ENCODE peak calls at places on chromosome 9, in five cellular contexts. S, G, K, X and J are unnamed samples. For H3K4me1, the result is how much of the 10 kb centered on the place peaks cover.

GRCh38 chr9:32248189-32248712 is 136.2 kb upstream of the ACO1 start:
- DNase-seq in S (no peak), G (no peak), K (no peak), X (no peak), J (no peak)

GRCh38 chr9:137172907-137173794 is 1.3 kb upstream of the TMEM210 start:
- DNase-seq in S (no peak), G (no peak), K (no peak), X (no peak), J (no peak)

GRCh38 chr9:27600254-27600653 is 27.0 kb upstream of the C9orf72 start:
- DNase-seq in S (no peak), G (no peak), K (no peak), X (no peak), J (no peak)

GRCh38 chr9:115202960-115203751 is 85.2 kb upstream of the TNC start:
- DNase-seq in S (no peak), G (peak), K (no peak), X (no peak), J (no peak)

GRCh38 chr9:32136700-32137339 is 247.6 kb upstream of the ACO1 start:
- DNase-seq in S (no peak), G (no peak), K (no peak), X (no peak), J (no peak)

GRCh38 chr9:110578896-110579752 is at the start of gene SVEP1:
- DNase-seq in S (peak), G (peak), K (no peak), X (peak), J (peak)

GRCh38 chr9:89821081-89821480 is 216.3 kb downstream of the GADD45G start:
- DNase-seq in S (no peak), G (no peak), K (no peak), X (no peak), J (no peak)

GRCh38 chr9:129235041-129235930 is 57.2 kb upstream of the IER5L start:
- DNase-seq in S (no peak), G (no peak), K (no peak), X (no peak), J (peak)

GRCh38 chr9:19946446-19947109 is 157.7 kb upstream of the SLC24A2 start:
- DNase-seq in S (no peak), G (no peak), K (no peak), X (peak), J (no peak)

GRCh38 chr9:89022071-89022721 is 30.9 kb downstream of the S1PR3 start:
- DNase-seq in S (no peak), G (no peak), K (no peak), X (no peak), J (no peak)

GRCh38 chr9:70578720-70579119 is 164.3 kb upstream of the KLF9 start:
- DNase-seq in S (no peak), G (no peak), K (no peak), X (no peak), J (no peak)

GRCh38 chr9:107142430-107142829 is 140.6 kb upstream of the RAD23B start:
- DNase-seq in S (no peak), G (peak), K (no peak), X (no peak), J (no peak)

GRCh38 chr9:87237337-87237736 is 260.3 kb upstream of the DAPK1 start:
- DNase-seq in S (no peak), G (no peak), K (no peak), X (no peak), J (no peak)

GRCh38 chr9:112762726-112763518 is 12.4 kb downstream of the SNX30 start:
- DNase-seq in S (no peak), G (no peak), K (no peak), X (no peak), J (no peak)

GRCh38 chr9:114346146-114346545 is 16.5 kb downstream of the ORM2 start:
- DNase-seq in S (no peak), G (no peak), K (no peak), X (no peak), J (peak)

GRCh38 chr9:87167616-87168015 is 220.3 kb upstream of the GAS1 start:
- DNase-seq in S (no peak), G (no peak), K (no peak), X (no peak), J (no peak)

GRCh38 chr9:134544388-134545212 is 97.0 kb upstream of the COL5A1 start:
- DNase-seq in S (peak), G (peak), K (no peak), X (no peak), J (peak)

GRCh38 chr9:82555408-82555807 is 507.5 kb downstream of the RASEF start:
- DNase-seq in S (no peak), G (no peak), K (no peak), X (no peak), J (no peak)

GRCh38 chr9:84969084-84969483 is 299.6 kb downstream of the NTRK2 start:
- DNase-seq in S (no peak), G (no peak), K (no peak), X (no peak), J (no peak)

GRCh38 chr9:124019771-124020519 is 8.4 kb downstream of the LHX2 start:
- DNase-seq in S (no peak), G (no peak), K (no peak), X (no peak), J (no peak)

GRCh38 chr9:102054811-102055210 is 316.4 kb upstream of the GRIN3A start:
- DNase-seq in S (no peak), G (no peak), K (no peak), X (no peak), J (no peak)

GRCh38 chr9:33510264-33511183 is 13.5 kb upstream of the ANKRD18B start:
- DNase-seq in S (no peak), G (peak), K (no peak), X (peak), J (peak)

GRCh38 chr9:83233647-83234046 is 170.7 kb upstream of the RASEF start:
- DNase-seq in S (no peak), G (peak), K (no peak), X (no peak), J (no peak)

GRCh38 chr9:87826331-87826730 is 56.3 kb upstream of the SPATA31E1 start:
- DNase-seq in S (no peak), G (no peak), K (no peak), X (no peak), J (no peak)

GRCh38 chr9:85900504-85901201 is 40.3 kb upstream of the NAA35 start:
- DNase-seq in S (no peak), G (no peak), K (no peak), X (peak), J (no peak)

GRCh38 chr9:69622664-69623063 is 49.5 kb downstream of the APBA1 start:
- DNase-seq in S (no peak), G (no peak), K (no peak), X (no peak), J (no peak)

GRCh38 chr9:130320697-130321080 is 55.1 kb downstream of the HMCN2 start:
- DNase-seq in S (no peak), G (no peak), K (no peak), X (no peak), J (no peak)

GRCh38 chr9:29822458-29822857 is 2249.2 kb upstream of the C9orf72 start:
- DNase-seq in S (no peak), G (no peak), K (no peak), X (no peak), J (peak)

GRCh38 chr9:124231095-124231743 is 26.5 kb upstream of the NEK6 start:
- DNase-seq in S (no peak), G (no peak), K (no peak), X (no peak), J (no peak)

GRCh38 chr9:79709945-79710674 is 138.3 kb downstream of the TLE4 start:
- DNase-seq in S (no peak), G (no peak), K (no peak), X (no peak), J (no peak)

GRCh38 chr9:22046243-22046642 is 37.1 kb upstream of the CDKN2B start:
- DNase-seq in S (no peak), G (no peak), K (no peak), X (peak), J (no peak)
- H3K4me1 ChIP-seq in S (under half), G (under half), K (under half), X (under half), J (under half)

GRCh38 chr9:93205896-93206575 is 22.1 kb downstream of the WNK2 start:
- DNase-seq in S (no peak), G (peak), K (no peak), X (no peak), J (peak)
- H3K4me1 ChIP-seq in S (under half), G (half or more), K (under half), X (under half), J (under half)

DNA sequence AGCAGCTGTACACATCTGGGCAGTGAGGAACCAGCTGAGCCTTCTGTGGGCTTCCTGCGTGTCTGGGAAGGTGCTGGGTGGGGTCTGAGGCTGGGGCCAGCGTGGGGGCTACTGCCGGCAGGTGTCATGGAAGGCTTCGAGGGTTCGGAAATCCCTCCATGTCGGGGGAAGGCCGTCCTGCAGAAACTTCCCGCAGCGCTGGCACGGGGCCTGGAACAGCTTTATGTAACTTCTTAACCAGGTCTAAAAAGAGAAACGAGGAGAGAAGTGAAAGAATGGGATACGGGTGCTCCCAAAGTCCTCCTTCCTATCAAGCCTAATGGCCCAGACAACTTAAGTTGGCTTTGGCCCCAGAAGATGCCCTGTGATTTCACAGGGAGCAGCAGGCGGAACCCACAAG is 120.6 kb upstream of the RAPGEF1 start:
- DNase-seq in S (no peak), G (no peak), K (no peak), X (no peak), J (no peak)
- H3K4me1 ChIP-seq in S (under half), G (under half), K (under half), X (under half), J (under half)

DNA sequence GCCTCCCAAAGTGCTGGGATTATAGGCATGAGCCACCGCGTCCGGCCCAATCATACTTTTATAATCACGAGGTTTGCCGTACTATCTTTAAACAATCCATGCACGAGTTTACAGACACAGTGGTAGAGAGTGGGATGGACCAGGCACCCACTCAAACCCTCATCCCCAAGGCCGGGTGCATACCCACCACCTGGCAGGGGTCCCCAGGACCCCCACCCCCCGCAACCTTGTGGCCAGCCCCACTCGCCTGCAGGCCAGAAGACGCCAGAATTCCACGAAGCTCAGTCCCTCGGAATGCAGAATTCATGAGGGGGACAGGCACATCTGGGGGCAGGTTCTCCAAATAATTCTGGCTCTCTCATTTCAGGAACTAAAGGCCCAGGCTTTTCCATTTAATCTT is 17.1 kb downstream of the NACC2 start:
- DNase-seq in S (no peak), G (no peak), K (no peak), X (no peak), J (peak)
- H3K4me1 ChIP-seq in S (under half), G (half or more), K (under half), X (under half), J (under half)

DNA sequence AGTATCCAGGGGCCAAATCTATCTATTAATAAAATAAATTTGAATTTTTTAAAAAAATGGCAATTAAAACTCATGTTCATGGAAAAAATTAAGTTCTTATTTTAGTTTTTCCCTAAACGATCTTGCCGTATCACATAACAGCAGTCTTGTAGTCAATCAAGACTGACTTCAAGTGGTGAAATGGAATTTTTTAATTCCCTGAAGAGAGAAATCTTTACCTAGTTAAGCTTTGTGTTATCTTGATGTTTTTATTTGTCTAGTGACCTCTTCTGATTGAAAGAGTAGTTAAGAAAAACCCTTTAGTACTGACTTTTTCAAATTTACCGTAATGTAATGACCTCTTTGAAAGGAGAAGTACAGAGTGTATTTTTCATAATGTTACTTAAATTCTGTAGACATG is 19.6 kb downstream of the TGFBR1 start:
- DNase-seq in S (no peak), G (no peak), K (no peak), X (no peak), J (no peak)
- H3K4me1 ChIP-seq in S (under half), G (half or more), K (under half), X (half or more), J (under half)

GRCh38 chr9:95028855-95029219 is 288.7 kb downstream of the FANCC start:
- DNase-seq in S (no peak), G (no peak), K (no peak), X (no peak), J (no peak)
- H3K4me1 ChIP-seq in S (half or more), G (half or more), K (under half), X (under half), J (half or more)

GRCh38 chr9:72974501-72974900 is 21.6 kb upstream of the ALDH1A1 start:
- DNase-seq in S (no peak), G (no peak), K (no peak), X (no peak), J (no peak)
- H3K4me1 ChIP-seq in S (under half), G (under half), K (under half), X (under half), J (under half)

GRCh38 chr9:109460576-109460975 is 37.5 kb downstream of the PTPN3 start:
- DNase-seq in S (no peak), G (no peak), K (no peak), X (no peak), J (no peak)

GRCh38 chr9:109456811-109457210 is 41.3 kb downstream of the PTPN3 start:
- DNase-seq in S (no peak), G (no peak), K (no peak), X (no peak), J (no peak)

GRCh38 chr9:109455861-109456260 is 42.2 kb downstream of the PTPN3 start:
- DNase-seq in S (no peak), G (no peak), K (no peak), X (peak), J (no peak)

GRCh38 chr9:109459423-109459822 is 38.7 kb downstream of the PTPN3 start:
- DNase-seq in S (no peak), G (no peak), K (no peak), X (no peak), J (no peak)

DNA sequence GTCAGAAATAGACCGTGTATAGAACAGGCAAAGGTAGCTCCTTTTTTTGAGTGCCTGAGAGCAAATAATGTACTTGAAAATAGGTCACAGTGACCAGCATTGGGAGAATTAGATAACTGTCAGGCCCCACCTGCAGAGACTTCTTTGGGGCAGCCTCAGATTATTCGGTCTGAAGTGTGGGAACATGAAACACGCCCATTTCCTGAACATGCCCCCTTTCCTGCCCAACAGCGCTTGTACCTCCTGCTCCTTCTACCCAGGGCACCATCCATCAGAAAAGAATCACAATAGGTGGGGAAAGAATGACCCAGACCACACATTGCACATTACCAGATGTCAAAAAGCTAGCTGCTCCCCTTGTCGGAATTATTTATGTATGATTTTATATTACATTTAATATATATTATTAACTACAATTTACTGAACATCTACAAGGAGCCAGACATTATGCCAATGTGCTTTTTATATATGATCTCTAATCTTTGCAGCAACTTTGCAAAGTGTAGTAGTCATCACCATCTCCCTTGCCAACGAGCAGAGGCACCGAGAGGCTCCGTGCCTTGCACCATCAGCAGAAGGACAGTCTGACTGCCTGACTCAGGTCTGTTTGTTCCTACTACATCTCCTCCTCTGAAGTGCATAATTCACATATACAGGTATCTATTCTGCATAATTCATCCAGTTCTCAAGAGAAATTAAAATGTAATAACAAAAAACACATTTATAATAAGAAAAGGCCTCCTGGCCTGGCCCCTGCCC is 39.5 kb downstream of the PTPN3 start:
- DNase-seq in S (no peak), G (no peak), K (no peak), X (no peak), J (no peak)
- H3K4me1 ChIP-seq in S (under half), G (under half), K (under half), X (under half), J (under half)

GRCh38 chr9:126495411-126496180 is 118.1 kb upstream of the LMX1B start:
- DNase-seq in S (no peak), G (no peak), K (no peak), X (no peak), J (peak)
- H3K4me1 ChIP-seq in S (under half), G (under half), K (under half), X (under half), J (under half)